ENCODE peak calls at places on chromosomes 4 and X, in seven cellular contexts. One of them, this sample, is unnamed.

GRCh38 chrX:19513383-19513782 is 1.9 kb downstream of the MAP3K15 start:
- DNase-seq in activated CD4-positive, CD25-positive, alpha-beta regulatory T cell treated with anti-CD3 and anti-CD28 coated beads, Interleukin-2, amount 50 U/mL, for 72 hours: no peak
- DNase-seq in T follicular helper cell: no peak
- DNase-seq in GM03348: peak
- DNase-seq in epithelial cell of esophagus: peak
- DNase-seq in Calu3: no peak
- DNase-seq in DMS 273 treated with DMSO at 0.1 percent for 48 hours: peak
- DNase-seq in this sample: no peak

GRCh38 chr4:22500831-22501714 is 14.8 kb downstream of the ADGRA3 start:
- DNase-seq in activated CD4-positive, CD25-positive, alpha-beta regulatory T cell treated with anti-CD3 and anti-CD28 coated beads, Interleukin-2, amount 50 U/mL, for 72 hours: no peak
- DNase-seq in T follicular helper cell: no peak
- DNase-seq in GM03348: peak
- DNase-seq in epithelial cell of esophagus: peak
- DNase-seq in Calu3: peak
- DNase-seq in DMS 273 treated with DMSO at 0.1 percent for 48 hours: no peak
- DNase-seq in this sample: peak

GRCh38 chr4:145107126-145107525 is 9.0 kb downstream of the ABCE1 start:
- DNase-seq in activated CD4-positive, CD25-positive, alpha-beta regulatory T cell treated with anti-CD3 and anti-CD28 coated beads, Interleukin-2, amount 50 U/mL, for 72 hours: no peak
- DNase-seq in T follicular helper cell: no peak
- DNase-seq in GM03348: no peak
- DNase-seq in epithelial cell of esophagus: no peak
- DNase-seq in Calu3: no peak
- DNase-seq in DMS 273 treated with DMSO at 0.1 percent for 48 hours: no peak
- DNase-seq in this sample: no peak

GRCh38 chr4:5220028-5220427 is 168.7 kb downstream of the STK32B start:
- DNase-seq in activated CD4-positive, CD25-positive, alpha-beta regulatory T cell treated with anti-CD3 and anti-CD28 coated beads, Interleukin-2, amount 50 U/mL, for 72 hours: no peak
- DNase-seq in T follicular helper cell: no peak
- DNase-seq in GM03348: no peak
- DNase-seq in epithelial cell of esophagus: peak
- DNase-seq in Calu3: no peak
- DNase-seq in DMS 273 treated with DMSO at 0.1 percent for 48 hours: no peak
- DNase-seq in this sample: no peak

GRCh38 chr4:48261288-48261687 is 8.3 kb downstream of the TEC start:
- DNase-seq in activated CD4-positive, CD25-positive, alpha-beta regulatory T cell treated with anti-CD3 and anti-CD28 coated beads, Interleukin-2, amount 50 U/mL, for 72 hours: no peak
- DNase-seq in T follicular helper cell: no peak
- DNase-seq in GM03348: no peak
- DNase-seq in epithelial cell of esophagus: no peak
- DNase-seq in Calu3: no peak
- DNase-seq in DMS 273 treated with DMSO at 0.1 percent for 48 hours: no peak
- DNase-seq in this sample: no peak

GRCh38 chr4:75752637-75753036 is 28.3 kb downstream of the USO1 start:
- DNase-seq in activated CD4-positive, CD25-positive, alpha-beta regulatory T cell treated with anti-CD3 and anti-CD28 coated beads, Interleukin-2, amount 50 U/mL, for 72 hours: no peak
- DNase-seq in T follicular helper cell: no peak
- DNase-seq in GM03348: no peak
- DNase-seq in epithelial cell of esophagus: no peak
- DNase-seq in Calu3: no peak
- DNase-seq in DMS 273 treated with DMSO at 0.1 percent for 48 hours: no peak
- DNase-seq in this sample: no peak

GRCh38 chr4:41913509-41913908 is 21.7 kb upstream of the TMEM33 start:
- DNase-seq in activated CD4-positive, CD25-positive, alpha-beta regulatory T cell treated with anti-CD3 and anti-CD28 coated beads, Interleukin-2, amount 50 U/mL, for 72 hours: no peak
- DNase-seq in T follicular helper cell: no peak
- DNase-seq in GM03348: no peak
- DNase-seq in epithelial cell of esophagus: no peak
- DNase-seq in Calu3: no peak
- DNase-seq in DMS 273 treated with DMSO at 0.1 percent for 48 hours: no peak
- DNase-seq in this sample: peak

GRCh38 chrX:16022580-16023170 is 100.7 kb upstream of the GRPR start:
- DNase-seq in activated CD4-positive, CD25-positive, alpha-beta regulatory T cell treated with anti-CD3 and anti-CD28 coated beads, Interleukin-2, amount 50 U/mL, for 72 hours: no peak
- DNase-seq in T follicular helper cell: no peak
- DNase-seq in GM03348: peak
- DNase-seq in epithelial cell of esophagus: peak
- DNase-seq in Calu3: no peak
- DNase-seq in DMS 273 treated with DMSO at 0.1 percent for 48 hours: no peak
- DNase-seq in this sample: peak

GRCh38 chr4:38179690-38180299 is 219.6 kb downstream of the PTTG2 start:
- DNase-seq in activated CD4-positive, CD25-positive, alpha-beta regulatory T cell treated with anti-CD3 and anti-CD28 coated beads, Interleukin-2, amount 50 U/mL, for 72 hours: peak
- DNase-seq in T follicular helper cell: peak
- DNase-seq in GM03348: peak
- DNase-seq in epithelial cell of esophagus: peak
- DNase-seq in Calu3: peak
- DNase-seq in DMS 273 treated with DMSO at 0.1 percent for 48 hours: no peak
- DNase-seq in this sample: peak

GRCh38 chr4:142923619-142924018 is 77.5 kb upstream of the INPP4B start:
- DNase-seq in activated CD4-positive, CD25-positive, alpha-beta regulatory T cell treated with anti-CD3 and anti-CD28 coated beads, Interleukin-2, amount 50 U/mL, for 72 hours: no peak
- DNase-seq in T follicular helper cell: no peak
- DNase-seq in GM03348: no peak
- DNase-seq in epithelial cell of esophagus: no peak
- DNase-seq in Calu3: no peak
- DNase-seq in DMS 273 treated with DMSO at 0.1 percent for 48 hours: no peak
- DNase-seq in this sample: no peak

GRCh38 chr4:142369141-142369540 is 477.0 kb downstream of the INPP4B start:
- DNase-seq in activated CD4-positive, CD25-positive, alpha-beta regulatory T cell treated with anti-CD3 and anti-CD28 coated beads, Interleukin-2, amount 50 U/mL, for 72 hours: no peak
- DNase-seq in T follicular helper cell: no peak
- DNase-seq in GM03348: no peak
- DNase-seq in epithelial cell of esophagus: no peak
- DNase-seq in Calu3: no peak
- DNase-seq in DMS 273 treated with DMSO at 0.1 percent for 48 hours: no peak
- DNase-seq in this sample: no peak

GRCh38 chr4:176840166-176840565 is 47.4 kb upstream of the VEGFC start:
- DNase-seq in activated CD4-positive, CD25-positive, alpha-beta regulatory T cell treated with anti-CD3 and anti-CD28 coated beads, Interleukin-2, amount 50 U/mL, for 72 hours: no peak
- DNase-seq in T follicular helper cell: no peak
- DNase-seq in GM03348: no peak
- DNase-seq in epithelial cell of esophagus: no peak
- DNase-seq in Calu3: no peak
- DNase-seq in DMS 273 treated with DMSO at 0.1 percent for 48 hours: no peak
- DNase-seq in this sample: no peak

GRCh38 chr4:157170321-157170720 is 50.2 kb upstream of the GRIA2 start:
- DNase-seq in activated CD4-positive, CD25-positive, alpha-beta regulatory T cell treated with anti-CD3 and anti-CD28 coated beads, Interleukin-2, amount 50 U/mL, for 72 hours: no peak
- DNase-seq in T follicular helper cell: no peak
- DNase-seq in GM03348: no peak
- DNase-seq in epithelial cell of esophagus: no peak
- DNase-seq in Calu3: no peak
- DNase-seq in DMS 273 treated with DMSO at 0.1 percent for 48 hours: no peak
- DNase-seq in this sample: no peak

GRCh38 chrX:115311666-115312065 is 22.2 kb downstream of the LUZP4 start:
- DNase-seq in activated CD4-positive, CD25-positive, alpha-beta regulatory T cell treated with anti-CD3 and anti-CD28 coated beads, Interleukin-2, amount 50 U/mL, for 72 hours: no peak
- DNase-seq in T follicular helper cell: no peak
- DNase-seq in GM03348: no peak
- DNase-seq in epithelial cell of esophagus: peak
- DNase-seq in Calu3: no peak
- DNase-seq in DMS 273 treated with DMSO at 0.1 percent for 48 hours: no peak
- DNase-seq in this sample: no peak

GRCh38 chr4:126318376-126318775 is 1003.6 kb downstream of the FAT4 start:
- DNase-seq in activated CD4-positive, CD25-positive, alpha-beta regulatory T cell treated with anti-CD3 and anti-CD28 coated beads, Interleukin-2, amount 50 U/mL, for 72 hours: no peak
- DNase-seq in T follicular helper cell: no peak
- DNase-seq in GM03348: no peak
- DNase-seq in epithelial cell of esophagus: no peak
- DNase-seq in Calu3: no peak
- DNase-seq in DMS 273 treated with DMSO at 0.1 percent for 48 hours: peak
- DNase-seq in this sample: no peak

GRCh38 chr4:36322921-36323354 is 41.5 kb downstream of the DTHD1 start:
- DNase-seq in activated CD4-positive, CD25-positive, alpha-beta regulatory T cell treated with anti-CD3 and anti-CD28 coated beads, Interleukin-2, amount 50 U/mL, for 72 hours: no peak
- DNase-seq in T follicular helper cell: peak
- DNase-seq in GM03348: no peak
- DNase-seq in epithelial cell of esophagus: no peak
- DNase-seq in Calu3: no peak
- DNase-seq in DMS 273 treated with DMSO at 0.1 percent for 48 hours: no peak
- DNase-seq in this sample: no peak